ENCODE peak calls at places on chromosomes 13 and 19, in nine cellular contexts. E, M, V, W, I, L, F, U and A are unnamed samples.

GRCh38 chr13:34369925-34370324 is 552.0 kb downstream of the RFC3 start:
- DNase-seq in E (no peak), M (no peak), V (no peak), W (no peak), I (no peak), L (no peak), F (no peak), U (no peak), A (no peak)

GRCh38 chr19:42335374-42335936 is 10.0 kb downstream of the MEGF8 start:
- DNase-seq in E (no peak), M (no peak), V (no peak), W (no peak), I (no peak), L (no peak), F (no peak), U (no peak), A (no peak)

GRCh38 chr13:32804673-32805260 is 211.5 kb upstream of the KL start:
- DNase-seq in E (no peak), M (no peak), V (no peak), W (no peak), I (peak), L (no peak), F (no peak), U (no peak), A (no peak)

GRCh38 chr19:273393-273792 is 17.8 kb downstream of the PLPP2 start:
- DNase-seq in E (no peak), M (no peak), V (no peak), W (no peak), I (no peak), L (no peak), F (no peak), U (no peak), A (no peak)

GRCh38 chr19:35168261-35168660 is 13.7 kb downstream of the FXYD5 start:
- DNase-seq in E (no peak), M (no peak), V (no peak), W (no peak), I (no peak), L (no peak), F (no peak), U (no peak), A (no peak)

GRCh38 chr19:9009431-9009830 is 778 bp downstream of the MUC16 start:
- DNase-seq in E (no peak), M (no peak), V (no peak), W (no peak), I (no peak), L (no peak), F (no peak), U (no peak), A (no peak)

GRCh38 chr19:40348125-40348913 is at the start of the genes C19orf47 and PLD3:
- DNase-seq in E (peak), M (peak), V (peak), W (peak), I (peak), L (peak), F (peak), U (peak), A (peak)

GRCh38 chr19:4676955-4677731 is 7.0 kb upstream of the MYDGF start:
- DNase-seq in E (no peak), M (peak), V (peak), W (no peak), I (peak), L (no peak), F (no peak), U (peak), A (no peak)

GRCh38 chr19:38319421-38320258 is at the start of gene KCNK6:
- DNase-seq in E (no peak), M (peak), V (peak), W (peak), I (peak), L (no peak), F (no peak), U (peak), A (no peak)

GRCh38 chr13:107581009-107581408 is 634.3 kb downstream of the LIG4 start:
- DNase-seq in E (no peak), M (no peak), V (no peak), W (no peak), I (no peak), L (no peak), F (no peak), U (no peak), A (no peak)

GRCh38 chr13:46885018-46885417 is 11.8 kb downstream of the HTR2A start:
- DNase-seq in E (no peak), M (no peak), V (no peak), W (no peak), I (no peak), L (no peak), F (no peak), U (no peak), A (no peak)

GRCh38 chr19:30209617-30210600 is 162.3 kb upstream of the ZNF536 start:
- DNase-seq in E (no peak), M (no peak), V (no peak), W (no peak), I (no peak), L (no peak), F (no peak), U (no peak), A (no peak)

GRCh38 chr13:50451609-50452008 is 391.9 kb downstream of the DLEU7 start:
- DNase-seq in E (no peak), M (no peak), V (no peak), W (no peak), I (peak), L (no peak), F (no peak), U (no peak), A (no peak)

GRCh38 chr13:93227280-93227905 is 786 bp downstream of the GPC6 start:
- DNase-seq in E (no peak), M (peak), V (peak), W (no peak), I (peak), L (no peak), F (peak), U (peak), A (no peak)

GRCh38 chr19:7177926-7178325 is 108.4 kb downstream of the ZNF557 start:
- DNase-seq in E (no peak), M (no peak), V (no peak), W (no peak), I (peak), L (no peak), F (no peak), U (no peak), A (no peak)

GRCh38 chr19:54439174-54439851 is 9.7 kb upstream of the LENG8 start:
- DNase-seq in E (no peak), M (no peak), V (peak), W (no peak), I (peak), L (no peak), F (no peak), U (peak), A (no peak)

GRCh38 chr13:43143591-43143990 is 120.2 kb downstream of the DNAJC15 start:
- DNase-seq in E (no peak), M (no peak), V (no peak), W (no peak), I (no peak), L (no peak), F (no peak), U (no peak), A (no peak)

GRCh38 chr13:70330697-70331361 is 222.6 kb upstream of the KLHL1 start:
- DNase-seq in E (no peak), M (no peak), V (no peak), W (no peak), I (no peak), L (no peak), F (no peak), U (no peak), A (no peak)

GRCh38 chr13:65473199-65473598 is 1756.9 kb downstream of the PCDH9 start:
- DNase-seq in E (no peak), M (no peak), V (no peak), W (no peak), I (no peak), L (no peak), F (no peak), U (no peak), A (no peak)

GRCh38 chr13:56700324-56700723 is 440.4 kb upstream of the PRR20A start:
- DNase-seq in E (no peak), M (no peak), V (no peak), W (no peak), I (no peak), L (no peak), F (no peak), U (no peak), A (no peak)

GRCh38 chr19:55198651-55199050 is 10.7 kb downstream of the PTPRH start:
- DNase-seq in E (no peak), M (no peak), V (no peak), W (no peak), I (no peak), L (no peak), F (no peak), U (no peak), A (no peak)

GRCh38 chr19:29858621-29859020 is 46.8 kb downstream of the CCNE1 start:
- DNase-seq in E (no peak), M (no peak), V (no peak), W (no peak), I (no peak), L (no peak), F (no peak), U (no peak), A (no peak)

GRCh38 chr13:39144941-39145533 is 106.8 kb downstream of the NHLRC3 start:
- DNase-seq in E (peak), M (peak), V (peak), W (no peak), I (peak), L (no peak), F (no peak), U (peak), A (no peak)

GRCh38 chr19:13004273-13004672 is 9.0 kb downstream of the NFIX start:
- DNase-seq in E (no peak), M (no peak), V (no peak), W (no peak), I (peak), L (no peak), F (no peak), U (no peak), A (no peak)

GRCh38 chr13:41311607-41312500 is 787 bp downstream of the NAA16 start:
- DNase-seq in E (peak), M (peak), V (peak), W (peak), I (peak), L (peak), F (no peak), U (peak), A (no peak)

GRCh38 chr19:43786665-43787064 is 5.9 kb upstream of the KCNN4 start:
- DNase-seq in E (no peak), M (no peak), V (no peak), W (no peak), I (no peak), L (no peak), F (no peak), U (no peak), A (no peak)

GRCh38 chr13:35512271-35512920 is 35.9 kb upstream of the MAB21L1 start:
- DNase-seq in E (no peak), M (peak), V (no peak), W (no peak), I (peak), L (no peak), F (no peak), U (no peak), A (no peak)

GRCh38 chr19:52923782-52924593 is 760 bp upstream of the ZNF888 start:
- DNase-seq in E (no peak), M (no peak), V (no peak), W (no peak), I (no peak), L (peak), F (no peak), U (peak), A (no peak)

GRCh38 chr13:26370495-26370990 is 116.6 kb downstream of the CDK8 start:
- DNase-seq in E (no peak), M (no peak), V (no peak), W (no peak), I (no peak), L (no peak), F (no peak), U (no peak), A (no peak)

GRCh38 chr13:20441879-20442278 is 83.8 kb downstream of the CRYL1 start:
- DNase-seq in E (no peak), M (no peak), V (no peak), W (no peak), I (peak), L (no peak), F (no peak), U (no peak), A (no peak)

GRCh38 chr13:101829484-101829883 is 377.0 kb downstream of the ITGBL1 start:
- DNase-seq in E (no peak), M (no peak), V (no peak), W (no peak), I (peak), L (no peak), F (no peak), U (no peak), A (no peak)

GRCh38 chr19:13207237-13208130 is 57.3 kb downstream of the IER2 start:
- DNase-seq in E (peak), M (no peak), V (peak), W (no peak), I (peak), L (no peak), F (no peak), U (peak), A (no peak)

GRCh38 chr19:58434217-58434616 is 5.7 kb downstream of the ZNF132 start:
- DNase-seq in E (no peak), M (no peak), V (no peak), W (no peak), I (no peak), L (no peak), F (no peak), U (no peak), A (no peak)

GRCh38 chr13:99419591-99420243 is 81.6 kb upstream of the TM9SF2 start:
- DNase-seq in E (no peak), M (no peak), V (no peak), W (no peak), I (no peak), L (no peak), F (no peak), U (no peak), A (no peak)

GRCh38 chr19:7636691-7637373 is at the start of gene STXBP2:
- DNase-seq in E (peak), M (peak), V (peak), W (peak), I (peak), L (no peak), F (peak), U (peak), A (peak)

GRCh38 chr13:84962141-84962750 is 837.0 kb downstream of the SLITRK6 start:
- DNase-seq in E (no peak), M (no peak), V (peak), W (no peak), I (no peak), L (no peak), F (no peak), U (no peak), A (no peak)

GRCh38 chr19:43798546-43799409 is 3.5 kb downstream of the LYPD5 start:
- DNase-seq in E (peak), M (no peak), V (peak), W (peak), I (peak), L (no peak), F (no peak), U (no peak), A (no peak)

GRCh38 chr13:65913173-65913572 is 1317.0 kb downstream of the PCDH9 start:
- DNase-seq in E (no peak), M (peak), V (no peak), W (no peak), I (peak), L (no peak), F (no peak), U (no peak), A (no peak)

GRCh38 chr19:52171321-52172169 is at the start of gene ZNF836:
- DNase-seq in E (peak), M (peak), V (peak), W (peak), I (peak), L (peak), F (peak), U (peak), A (peak)

GRCh38 chr13:32407854-32408253 is 20.1 kb downstream of the N4BP2L1 start:
- DNase-seq in E (no peak), M (no peak), V (no peak), W (no peak), I (no peak), L (no peak), F (no peak), U (no peak), A (no peak)